ENCODE peak calls at places on chromosomes 16 and 17, in six cellular contexts. One of them, this sample, is unnamed.

GRCh38 chr16:87851601-87852000 is 17.7 kb downstream of the SLC7A5 start:
- DNase-seq in AG04450: no peak
- DNase-seq in tibial nerve: no peak
- DNase-seq in type B pancreatic cell: no peak
- DNase-seq in H9: no peak
- DNase-seq in pancreas: peak
- DNase-seq in this sample: no peak

GRCh38 chr17:10119203-10120112 is 78.9 kb downstream of the GAS7 start:
- DNase-seq in AG04450: no peak
- DNase-seq in tibial nerve: no peak
- DNase-seq in type B pancreatic cell: no peak
- DNase-seq in H9: peak
- DNase-seq in pancreas: no peak
- DNase-seq in this sample: no peak

GRCh38 chr16:35146031-35146710 is 1686.8 kb downstream of the TP53TG3F start:
- DNase-seq in AG04450: no peak
- DNase-seq in tibial nerve: no peak
- DNase-seq in type B pancreatic cell: peak
- DNase-seq in H9: no peak
- DNase-seq in pancreas: no peak
- DNase-seq in this sample: no peak

GRCh38 chr16:30659507-30660423 is 1.5 kb downstream of the FBRS start:
- DNase-seq in AG04450: no peak
- DNase-seq in tibial nerve: no peak
- DNase-seq in type B pancreatic cell: no peak
- DNase-seq in H9: no peak
- DNase-seq in pancreas: peak
- DNase-seq in this sample: no peak

GRCh38 chr16:22098538-22099255 is 6.4 kb downstream of the VWA3A start:
- DNase-seq in AG04450: no peak
- DNase-seq in tibial nerve: no peak
- DNase-seq in type B pancreatic cell: no peak
- DNase-seq in H9: no peak
- DNase-seq in pancreas: no peak
- DNase-seq in this sample: no peak

GRCh38 chr17:58332720-58333395 is 4.3 kb upstream of the TSPOAP1 start:
- DNase-seq in AG04450: no peak
- DNase-seq in tibial nerve: no peak
- DNase-seq in type B pancreatic cell: no peak
- DNase-seq in H9: peak
- DNase-seq in pancreas: no peak
- DNase-seq in this sample: no peak

GRCh38 chr16:78729687-78730086 is 630.2 kb downstream of the WWOX start:
- DNase-seq in AG04450: no peak
- DNase-seq in tibial nerve: no peak
- DNase-seq in type B pancreatic cell: no peak
- DNase-seq in H9: no peak
- DNase-seq in pancreas: no peak
- DNase-seq in this sample: no peak

GRCh38 chr17:76150712-76151622 is 9.9 kb upstream of the FOXJ1 start:
- DNase-seq in AG04450: no peak
- DNase-seq in tibial nerve: no peak
- DNase-seq in type B pancreatic cell: no peak
- DNase-seq in H9: peak
- DNase-seq in pancreas: no peak
- DNase-seq in this sample: no peak

GRCh38 chr17:9854255-9854654 is 28.5 kb downstream of the GLP2R start:
- DNase-seq in AG04450: no peak
- DNase-seq in tibial nerve: no peak
- DNase-seq in type B pancreatic cell: no peak
- DNase-seq in H9: peak
- DNase-seq in pancreas: no peak
- DNase-seq in this sample: no peak

GRCh38 chr16:72677662-72678447 is 370.1 kb downstream of the ZFHX3 start:
- DNase-seq in AG04450: peak
- DNase-seq in tibial nerve: no peak
- DNase-seq in type B pancreatic cell: no peak
- DNase-seq in H9: no peak
- DNase-seq in pancreas: no peak
- DNase-seq in this sample: no peak

GRCh38 chr17:29590979-29591736 is 1.7 kb upstream of the GIT1 start:
- DNase-seq in AG04450: no peak
- DNase-seq in tibial nerve: no peak
- DNase-seq in type B pancreatic cell: no peak
- DNase-seq in H9: peak
- DNase-seq in pancreas: peak
- DNase-seq in this sample: no peak

GRCh38 chr17:58630883-58631522 is 60.8 kb downstream of the TEX14 start:
- DNase-seq in AG04450: no peak
- DNase-seq in tibial nerve: no peak
- DNase-seq in type B pancreatic cell: no peak
- DNase-seq in H9: peak
- DNase-seq in pancreas: no peak
- DNase-seq in this sample: no peak

GRCh38 chr16:68752602-68753001 is 15.5 kb downstream of the CDH1 start:
- DNase-seq in AG04450: no peak
- DNase-seq in tibial nerve: no peak
- DNase-seq in type B pancreatic cell: no peak
- DNase-seq in H9: no peak
- DNase-seq in pancreas: no peak
- DNase-seq in this sample: no peak

GRCh38 chr16:89378947-89379771 is 111.2 kb downstream of the ANKRD11 start:
- DNase-seq in AG04450: no peak
- DNase-seq in tibial nerve: no peak
- DNase-seq in type B pancreatic cell: no peak
- DNase-seq in H9: no peak
- DNase-seq in pancreas: no peak
- DNase-seq in this sample: no peak

GRCh38 chr17:64393000-64393402 is 2.3 kb upstream of the PECAM1 start:
- DNase-seq in AG04450: no peak
- DNase-seq in tibial nerve: no peak
- DNase-seq in type B pancreatic cell: no peak
- DNase-seq in H9: no peak
- DNase-seq in pancreas: no peak
- DNase-seq in this sample: no peak

DNA sequence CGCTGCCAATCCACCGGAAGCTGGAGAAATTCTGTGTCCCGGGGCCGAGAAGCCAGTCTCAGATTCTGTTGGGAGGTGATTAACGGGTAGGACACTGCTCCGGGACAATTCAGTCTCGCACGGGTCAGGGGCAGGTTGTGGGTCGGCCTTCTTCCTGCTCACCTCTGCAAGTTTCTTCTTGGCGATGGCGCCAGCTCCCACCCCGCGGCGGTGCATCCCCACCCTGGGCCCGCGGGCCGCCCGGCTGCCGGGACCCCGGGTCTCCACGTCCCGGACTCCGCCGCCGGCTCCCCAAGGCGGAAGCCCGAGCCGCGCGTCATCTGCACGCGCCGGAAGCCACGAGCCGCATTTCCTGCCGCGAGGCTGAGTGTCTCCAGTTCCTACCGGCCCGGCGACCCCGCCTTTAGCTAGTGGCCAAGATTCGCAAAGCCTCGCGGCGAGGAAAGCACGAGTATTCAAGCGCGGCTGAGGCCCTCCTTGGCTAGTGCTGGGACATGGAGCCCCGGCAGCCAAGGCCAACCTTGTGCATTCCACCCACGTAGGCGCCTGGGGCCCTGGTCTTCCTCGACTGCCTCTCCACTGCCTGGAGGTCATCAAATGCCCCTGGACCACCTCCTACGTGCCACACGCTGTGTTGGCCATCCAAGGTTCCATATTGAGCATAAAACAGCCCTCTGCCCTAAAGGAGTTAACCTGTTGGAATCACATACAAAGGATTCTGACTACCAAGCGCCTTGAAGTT is at the start of gene SNF8:
- DNase-seq in AG04450: peak
- DNase-seq in tibial nerve: peak
- DNase-seq in type B pancreatic cell: peak
- DNase-seq in H9: peak
- DNase-seq in pancreas: peak
- DNase-seq in this sample: peak
- TF ChIP-seq CTCF in AG04450: no peak
- TF ChIP-seq CTCF in tibial nerve: no peak
- TF ChIP-seq CTCF in type B pancreatic cell: no peak
- TF ChIP-seq CTCF in H9: no peak
- TF ChIP-seq CTCF in pancreas: no peak
- TF ChIP-seq CTCF in this sample: no peak

GRCh38 chr17:61354895-61355294 is 44.7 kb upstream of the TBX2 start:
- DNase-seq in AG04450: no peak
- DNase-seq in tibial nerve: no peak
- DNase-seq in type B pancreatic cell: no peak
- DNase-seq in H9: peak
- DNase-seq in pancreas: no peak
- DNase-seq in this sample: no peak
- TF ChIP-seq CTCF in AG04450: peak
- TF ChIP-seq CTCF in tibial nerve: no peak
- TF ChIP-seq CTCF in type B pancreatic cell: no peak
- TF ChIP-seq CTCF in H9: no peak
- TF ChIP-seq CTCF in pancreas: no peak
- TF ChIP-seq CTCF in this sample: no peak

GRCh38 chr16:74302341-74302740 is 5.7 kb downstream of the PSMD7 start:
- DNase-seq in AG04450: no peak
- DNase-seq in tibial nerve: no peak
- DNase-seq in type B pancreatic cell: no peak
- DNase-seq in H9: no peak
- DNase-seq in pancreas: no peak
- DNase-seq in this sample: no peak

GRCh38 chr16:74305286-74305685 is 8.7 kb downstream of the PSMD7 start:
- DNase-seq in AG04450: no peak
- DNase-seq in tibial nerve: no peak
- DNase-seq in type B pancreatic cell: no peak
- DNase-seq in H9: no peak
- DNase-seq in pancreas: no peak
- DNase-seq in this sample: no peak

GRCh38 chr16:74305978-74306784 is 9.6 kb downstream of the PSMD7 start:
- DNase-seq in AG04450: no peak
- DNase-seq in tibial nerve: no peak
- DNase-seq in type B pancreatic cell: no peak
- DNase-seq in H9: no peak
- DNase-seq in pancreas: no peak
- DNase-seq in this sample: no peak

GRCh38 chr16:74304835-74305176 is 8.2 kb downstream of the PSMD7 start:
- DNase-seq in AG04450: no peak
- DNase-seq in tibial nerve: no peak
- DNase-seq in type B pancreatic cell: no peak
- DNase-seq in H9: no peak
- DNase-seq in pancreas: no peak
- DNase-seq in this sample: no peak

DNA sequence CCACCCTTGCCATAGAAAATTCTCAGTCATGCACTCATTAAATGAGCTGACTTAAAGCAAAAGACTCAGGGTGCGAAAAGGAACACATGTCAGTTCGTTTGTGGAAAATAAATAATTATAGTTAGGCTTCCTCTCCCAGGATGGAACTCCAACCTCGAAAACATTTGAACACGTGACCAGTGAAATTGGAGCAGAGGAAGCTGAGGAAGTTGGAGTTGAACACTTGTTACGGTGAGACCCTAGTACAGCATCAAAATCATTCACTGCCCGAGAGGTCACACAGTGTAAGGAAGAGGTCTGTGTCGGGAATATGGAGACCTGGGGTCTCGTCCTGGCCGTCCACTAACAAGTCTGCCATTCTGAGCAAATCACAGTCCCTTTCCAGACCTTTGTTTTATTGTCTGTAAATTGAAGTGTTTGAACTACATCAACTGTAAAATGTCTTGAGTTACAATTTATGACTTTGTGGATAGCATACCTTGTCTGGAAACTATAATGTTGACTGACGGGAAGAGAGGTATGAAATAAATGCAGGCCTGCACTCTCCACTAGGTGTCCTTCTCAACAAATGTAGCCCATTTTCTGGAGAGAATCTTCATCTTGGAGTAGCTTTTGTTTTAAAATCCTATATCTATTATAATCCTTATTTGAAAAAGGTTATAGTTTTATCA is 7.7 kb downstream of the PSMD7 start:
- DNase-seq in AG04450: no peak
- DNase-seq in tibial nerve: no peak
- DNase-seq in type B pancreatic cell: no peak
- DNase-seq in H9: no peak
- DNase-seq in pancreas: no peak
- DNase-seq in this sample: no peak
- TF ChIP-seq CTCF in AG04450: peak
- TF ChIP-seq CTCF in tibial nerve: no peak
- TF ChIP-seq CTCF in type B pancreatic cell: peak
- TF ChIP-seq CTCF in H9: peak
- TF ChIP-seq CTCF in pancreas: no peak
- TF ChIP-seq CTCF in this sample: peak

DNA sequence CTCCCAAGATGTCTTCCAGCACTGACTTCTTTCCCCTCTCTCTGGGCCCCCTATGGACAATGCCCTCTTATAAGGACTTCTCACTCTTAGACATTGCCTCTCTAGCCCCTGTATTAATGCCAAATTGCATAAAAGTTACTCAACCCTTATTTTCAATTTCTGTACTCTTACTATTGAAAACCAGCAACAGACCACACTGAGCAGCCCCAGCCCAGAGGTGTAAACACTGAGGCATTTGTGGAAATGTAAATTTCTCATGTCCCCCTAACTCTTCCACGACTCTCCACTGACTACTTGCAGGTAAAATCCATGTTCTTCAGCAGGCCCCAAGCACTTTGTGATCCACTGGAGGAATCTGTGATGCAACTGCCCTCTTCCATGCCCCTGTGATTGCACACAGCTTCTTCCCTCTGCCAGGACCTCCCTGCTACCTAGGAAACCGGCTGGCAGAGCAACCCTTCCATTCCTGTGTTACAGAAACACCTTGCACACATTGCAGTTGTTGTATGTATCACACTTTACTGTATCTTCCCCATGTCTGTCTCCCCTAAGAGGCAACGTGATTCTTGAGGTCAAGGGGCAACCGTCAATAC is 4.4 kb downstream of the N4BP1 start:
- DNase-seq in AG04450: no peak
- DNase-seq in tibial nerve: no peak
- DNase-seq in type B pancreatic cell: no peak
- DNase-seq in H9: no peak
- DNase-seq in pancreas: no peak
- DNase-seq in this sample: no peak
- TF ChIP-seq CTCF in AG04450: no peak
- TF ChIP-seq CTCF in tibial nerve: no peak
- TF ChIP-seq CTCF in type B pancreatic cell: no peak
- TF ChIP-seq CTCF in H9: no peak
- TF ChIP-seq CTCF in pancreas: no peak
- TF ChIP-seq CTCF in this sample: no peak

DNA sequence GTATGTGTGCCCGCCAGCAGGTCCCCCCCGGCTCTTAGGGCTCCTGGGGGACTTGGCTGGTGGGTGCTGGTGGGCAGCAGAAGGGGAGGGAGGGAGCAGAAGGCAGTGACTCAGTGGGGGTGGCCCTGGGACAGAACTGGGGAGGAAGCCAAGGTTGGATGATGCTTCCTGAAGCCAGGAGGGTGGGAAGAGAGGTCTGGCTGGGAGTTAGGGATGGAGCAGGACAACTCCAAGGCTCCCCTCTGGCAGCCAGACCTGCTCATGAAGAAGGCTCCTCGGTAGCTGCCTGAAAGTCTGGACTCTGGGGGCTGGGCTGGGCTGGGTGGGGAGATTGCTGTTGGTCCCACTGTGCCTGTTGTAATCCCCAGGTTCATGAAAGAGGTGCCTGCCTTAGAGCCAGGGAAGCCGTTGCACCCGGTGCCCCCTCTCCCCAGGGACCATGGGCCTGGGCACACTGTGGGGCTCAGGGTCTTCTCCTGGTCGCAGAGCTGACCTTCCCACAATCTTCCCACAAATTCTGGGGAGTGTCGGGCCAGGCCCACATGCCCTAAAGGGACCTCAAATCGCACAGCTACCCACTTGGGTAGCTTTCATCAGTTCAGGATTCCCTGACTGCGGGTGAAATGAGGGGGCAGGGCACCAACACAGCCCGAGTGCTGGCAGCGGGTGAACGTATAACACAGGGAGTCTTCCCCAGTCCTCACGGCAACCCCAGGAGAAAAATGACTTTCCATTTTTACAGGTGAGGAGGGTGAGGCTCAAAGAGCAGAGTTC is 1.1 kb upstream of the PLEKHG4 start:
- DNase-seq in AG04450: no peak
- DNase-seq in tibial nerve: no peak
- DNase-seq in type B pancreatic cell: no peak
- DNase-seq in H9: no peak
- DNase-seq in pancreas: no peak
- DNase-seq in this sample: no peak
- TF ChIP-seq CTCF in AG04450: no peak
- TF ChIP-seq CTCF in tibial nerve: no peak
- TF ChIP-seq CTCF in type B pancreatic cell: no peak
- TF ChIP-seq CTCF in H9: no peak
- TF ChIP-seq CTCF in pancreas: no peak
- TF ChIP-seq CTCF in this sample: no peak